ENCODE peak calls at places on chromosomes 11 and 22, in nine cellular contexts. One of them, this sample, is unnamed.

GRCh38 chr11:59285716-59286260 is 72.9 kb upstream of the OR5AN1 start:
- DNase-seq in A549: no peak
- DNase-seq in endothelial cell: no peak
- DNase-seq in ELF-1: no peak
- DNase-seq in NCI-H345: no peak
- DNase-seq in iris pigment epithelial cell: no peak
- DNase-seq in ecto neural progenitor cell: no peak
- DNase-seq in activated CD4-positive, alpha-beta T cell treated with anti-CD3 and anti-CD28 coated beads, Interleukin-2, amount 10 ng/mL, durations not matched to agents 7 days and 5 days: no peak
- DNase-seq in stomach: no peak
- DNase-seq in this sample: no peak

GRCh38 chr11:75498556-75499255 is 27.0 kb downstream of the GDPD5 start:
- DNase-seq in stomach: no peak
- DNase-seq in A549: no peak
- DNase-seq in ELF-1: peak
- DNase-seq in activated CD4-positive, alpha-beta T cell treated with anti-CD3 and anti-CD28 coated beads, Interleukin-2, amount 10 ng/mL, durations not matched to agents 7 days and 5 days: no peak
- DNase-seq in iris pigment epithelial cell: peak
- DNase-seq in endothelial cell: no peak
- DNase-seq in NCI-H345: no peak
- DNase-seq in ecto neural progenitor cell: no peak
- DNase-seq in this sample: no peak

GRCh38 chr22:29037340-29037932 is 24.2 kb downstream of the C22orf31 start:
- DNase-seq in endothelial cell: no peak
- DNase-seq in NCI-H345: peak
- DNase-seq in ecto neural progenitor cell: no peak
- DNase-seq in activated CD4-positive, alpha-beta T cell treated with anti-CD3 and anti-CD28 coated beads, Interleukin-2, amount 10 ng/mL, durations not matched to agents 7 days and 5 days: no peak
- DNase-seq in ELF-1: no peak
- DNase-seq in stomach: no peak
- DNase-seq in iris pigment epithelial cell: no peak
- DNase-seq in A549: no peak
- DNase-seq in this sample: no peak

GRCh38 chr22:23909258-23909898 is 15.2 kb downstream of the MIF start:
- DNase-seq in activated CD4-positive, alpha-beta T cell treated with anti-CD3 and anti-CD28 coated beads, Interleukin-2, amount 10 ng/mL, durations not matched to agents 7 days and 5 days: no peak
- DNase-seq in ELF-1: no peak
- DNase-seq in A549: no peak
- DNase-seq in iris pigment epithelial cell: peak
- DNase-seq in stomach: no peak
- DNase-seq in ecto neural progenitor cell: no peak
- DNase-seq in endothelial cell: no peak
- DNase-seq in NCI-H345: no peak
- DNase-seq in this sample: no peak

GRCh38 chr11:5689551-5689983 is at the start of gene TRIM22:
- DNase-seq in ecto neural progenitor cell: no peak
- DNase-seq in iris pigment epithelial cell: peak
- DNase-seq in NCI-H345: no peak
- DNase-seq in endothelial cell: no peak
- DNase-seq in stomach: peak
- DNase-seq in activated CD4-positive, alpha-beta T cell treated with anti-CD3 and anti-CD28 coated beads, Interleukin-2, amount 10 ng/mL, durations not matched to agents 7 days and 5 days: peak
- DNase-seq in ELF-1: peak
- DNase-seq in A549: no peak
- DNase-seq in this sample: no peak

GRCh38 chr22:49216579-49216978 is 611.1 kb downstream of the BRD1 start:
- DNase-seq in iris pigment epithelial cell: no peak
- DNase-seq in ecto neural progenitor cell: no peak
- DNase-seq in activated CD4-positive, alpha-beta T cell treated with anti-CD3 and anti-CD28 coated beads, Interleukin-2, amount 10 ng/mL, durations not matched to agents 7 days and 5 days: no peak
- DNase-seq in ELF-1: no peak
- DNase-seq in NCI-H345: no peak
- DNase-seq in A549: no peak
- DNase-seq in stomach: peak
- DNase-seq in endothelial cell: no peak
- DNase-seq in this sample: no peak

GRCh38 chr22:30245985-30246901 is at the start of gene LIF:
- DNase-seq in iris pigment epithelial cell: peak
- DNase-seq in endothelial cell: no peak
- DNase-seq in A549: no peak
- DNase-seq in stomach: no peak
- DNase-seq in ecto neural progenitor cell: no peak
- DNase-seq in ELF-1: no peak
- DNase-seq in NCI-H345: no peak
- DNase-seq in activated CD4-positive, alpha-beta T cell treated with anti-CD3 and anti-CD28 coated beads, Interleukin-2, amount 10 ng/mL, durations not matched to agents 7 days and 5 days: peak
- DNase-seq in this sample: peak

GRCh38 chr22:25002241-25002985 is 49.9 kb downstream of the KIAA1671 start:
- DNase-seq in ecto neural progenitor cell: no peak
- DNase-seq in ELF-1: peak
- DNase-seq in iris pigment epithelial cell: no peak
- DNase-seq in endothelial cell: no peak
- DNase-seq in stomach: no peak
- DNase-seq in activated CD4-positive, alpha-beta T cell treated with anti-CD3 and anti-CD28 coated beads, Interleukin-2, amount 10 ng/mL, durations not matched to agents 7 days and 5 days: peak
- DNase-seq in A549: no peak
- DNase-seq in NCI-H345: no peak
- DNase-seq in this sample: no peak

GRCh38 chr11:78651923-78652602 is 77.4 kb upstream of the NARS2 start:
- DNase-seq in ecto neural progenitor cell: no peak
- DNase-seq in activated CD4-positive, alpha-beta T cell treated with anti-CD3 and anti-CD28 coated beads, Interleukin-2, amount 10 ng/mL, durations not matched to agents 7 days and 5 days: no peak
- DNase-seq in iris pigment epithelial cell: no peak
- DNase-seq in stomach: no peak
- DNase-seq in NCI-H345: no peak
- DNase-seq in ELF-1: no peak
- DNase-seq in endothelial cell: no peak
- DNase-seq in A549: no peak
- DNase-seq in this sample: no peak

This sample was measured in COR-L47.